ENCODE peak calls at places on chromosomes 6 and 20, in seven cellular contexts. F, K, X, L, A, G and Q are unnamed samples.

GRCh38 chr6:9484686-9485085 is 930.2 kb downstream of the TFAP2A start:
- DNase-seq in F (no peak), K (no peak), X (no peak), L (no peak), A (no peak), G (no peak), Q (no peak)

GRCh38 chr6:107879912-107880311 is 55.8 kb upstream of the SCML4 start:
- DNase-seq in F (no peak), K (no peak), X (no peak), L (no peak), A (no peak), G (no peak), Q (no peak)

GRCh38 chr6:128601060-128601459 is 80.7 kb upstream of the PTPRK start:
- DNase-seq in F (no peak), K (no peak), X (no peak), L (no peak), A (no peak), G (no peak), Q (no peak)

GRCh38 chr20:63264002-63264401 is 8.6 kb upstream of the ARFGAP1 start:
- DNase-seq in F (no peak), K (no peak), X (no peak), L (no peak), A (peak), G (no peak), Q (no peak)

GRCh38 chr6:45930419-45931059 is 85.1 kb downstream of the CLIC5 start:
- DNase-seq in F (peak), K (peak), X (no peak), L (no peak), A (peak), G (peak), Q (peak)

GRCh38 chr20:10359621-10360040 is 74.4 kb downstream of the MKKS start:
- DNase-seq in F (no peak), K (no peak), X (peak), L (no peak), A (no peak), G (no peak), Q (no peak)

GRCh38 chr6:53796451-53796780 is 1.6 kb downstream of the LRRC1 start:
- DNase-seq in F (peak), K (no peak), X (no peak), L (no peak), A (no peak), G (no peak), Q (no peak)

GRCh38 chr6:29992792-29993191 is 50.5 kb downstream of the HLA-A start:
- DNase-seq in F (no peak), K (no peak), X (no peak), L (no peak), A (no peak), G (no peak), Q (peak)

GRCh38 chr6:11526156-11526505 is 11.4 kb upstream of the TMEM170B start:
- DNase-seq in F (no peak), K (no peak), X (no peak), L (no peak), A (no peak), G (no peak), Q (no peak)

GRCh38 chr20:35461620-35462019 is 6.2 kb downstream of the CEP250 start:
- DNase-seq in F (no peak), K (no peak), X (no peak), L (no peak), A (no peak), G (no peak), Q (no peak)

GRCh38 chr20:53769041-53769440 is 175.4 kb upstream of the ZNF217 start:
- DNase-seq in F (peak), K (no peak), X (no peak), L (no peak), A (no peak), G (no peak), Q (no peak)

GRCh38 chr6:168180548-168181011 is 101.6 kb upstream of the FRMD1 start:
- DNase-seq in F (no peak), K (no peak), X (peak), L (no peak), A (no peak), G (peak), Q (no peak)

GRCh38 chr6:76792394-76792793 is 670.9 kb downstream of the HTR1B start:
- DNase-seq in F (no peak), K (no peak), X (no peak), L (no peak), A (no peak), G (no peak), Q (no peak)

GRCh38 chr6:165886169-165886568 is 223.1 kb upstream of the PDE10A start:
- DNase-seq in F (no peak), K (no peak), X (no peak), L (no peak), A (no peak), G (no peak), Q (no peak)

GRCh38 chr6:136069119-136069518 is 181.0 kb downstream of the MTFR2 start:
- DNase-seq in F (no peak), K (no peak), X (no peak), L (no peak), A (no peak), G (no peak), Q (no peak)

DNA sequence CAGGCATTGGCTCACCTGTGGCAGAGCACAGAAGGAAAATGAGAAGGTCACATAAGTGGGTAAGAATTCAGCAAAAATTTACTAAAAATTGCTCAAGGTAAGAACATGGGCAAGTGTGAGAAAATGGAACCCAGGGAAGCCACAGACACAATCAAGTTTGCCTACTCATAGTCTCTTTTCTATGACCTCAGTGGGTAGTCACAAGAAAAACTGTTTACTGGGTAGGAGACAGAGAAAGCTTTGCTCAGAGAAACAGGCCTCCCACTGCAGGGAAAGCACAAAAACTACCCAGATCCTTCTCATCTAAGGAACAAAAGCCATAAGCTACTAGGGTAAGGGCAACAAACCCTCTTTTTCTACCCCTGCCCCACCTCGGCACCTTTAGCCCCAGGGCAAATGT is 35.2 kb downstream of the FAM184A start:
- DNase-seq in F (no peak), K (no peak), X (no peak), L (no peak), A (no peak), G (no peak), Q (no peak)
- TF ChIP-seq YY1 in F (no peak), K (no peak), X (no peak), L (no peak), A (no peak), G (no peak), Q (no peak)

DNA sequence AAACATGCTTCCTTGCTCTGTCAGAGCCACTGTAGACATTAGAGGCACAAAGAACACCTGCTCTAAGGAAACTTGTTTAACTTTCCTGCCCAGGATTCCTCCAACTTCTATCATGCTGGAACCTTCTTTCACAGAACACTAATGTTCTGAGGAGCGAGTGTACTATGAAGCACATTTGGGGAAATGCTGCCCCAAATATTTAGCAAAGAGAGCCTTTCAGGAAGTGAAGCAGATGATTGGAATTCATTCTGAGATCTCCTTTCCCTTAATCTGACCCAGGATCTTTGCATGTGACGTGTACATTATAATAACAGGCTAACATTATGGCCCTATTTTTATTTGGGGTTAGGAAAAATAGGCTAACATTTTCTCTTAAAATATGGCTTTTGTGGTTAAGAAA is 21.0 kb upstream of the FYN start:
- DNase-seq in F (no peak), K (no peak), X (no peak), L (no peak), A (no peak), G (no peak), Q (no peak)
- TF ChIP-seq YY1 in F (no peak), K (no peak), X (no peak), L (no peak), A (no peak), G (no peak), Q (no peak)

GRCh38 chr20:49765846-49766541 is 46.6 kb upstream of the SLC9A8 start:
- DNase-seq in F (no peak), K (no peak), X (no peak), L (no peak), A (no peak), G (no peak), Q (no peak)
- TF ChIP-seq YY1 in F (no peak), K (no peak), X (no peak), L (no peak), A (no peak), G (no peak), Q (no peak)

GRCh38 chr6:84392292-84392691 is 164.8 kb upstream of the CEP162 start:
- DNase-seq in F (no peak), K (peak), X (no peak), L (no peak), A (no peak), G (no peak), Q (no peak)

GRCh38 chr6:84390334-84390733 is 162.9 kb upstream of the CEP162 start:
- DNase-seq in F (no peak), K (no peak), X (no peak), L (no peak), A (no peak), G (no peak), Q (no peak)
- TF ChIP-seq YY1 in F (no peak), K (no peak), X (no peak), L (no peak), A (no peak), G (no peak), Q (no peak)

DNA sequence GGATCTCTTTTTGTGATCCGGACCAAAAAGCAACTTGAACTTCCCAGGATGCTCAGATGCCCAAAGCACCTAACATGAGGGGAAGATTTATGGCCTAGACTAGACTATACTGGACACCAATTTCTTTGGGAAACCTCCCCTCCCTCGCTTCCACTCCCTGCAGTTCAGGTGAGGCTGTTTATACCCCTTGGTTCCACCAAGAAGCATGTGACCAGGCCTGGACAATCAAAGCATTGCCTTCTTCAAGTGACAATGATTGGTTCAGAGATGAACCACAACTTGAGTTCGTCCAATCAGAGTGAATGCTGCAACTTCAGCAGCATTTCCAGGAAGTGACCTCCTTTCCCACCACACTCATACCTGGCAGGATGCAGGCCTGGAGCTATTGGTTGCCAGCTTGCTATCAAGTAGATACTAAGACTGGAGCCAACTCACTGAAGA is 45.6 kb upstream of the SLC9A8 start:
- DNase-seq in F (no peak), K (no peak), X (no peak), L (no peak), A (no peak), G (no peak), Q (no peak)
- TF ChIP-seq YY1 in F (no peak), K (no peak), X (no peak), L (no peak), A (no peak), G (no peak), Q (no peak)